ENCODE peak calls at places on chromosomes 5 and 9, in eight cellular contexts. G is vagina; Y is transverse colon; X is CD8-positive, alpha-beta T cell; S is AG10803; A is lower leg skin; B is Panc1; Z is LNCaP clone FGC. U is an unnamed sample.

GRCh38 chr9:16992138-16992537 is 121.7 kb upstream of the BNC2 start:
- DNase-seq in G (no peak), Y (no peak), X (no peak), S (no peak), A (no peak), B (no peak), Z (no peak), U (no peak)

GRCh38 chr5:72908666-72909065 is 47.2 kb upstream of the FCHO2 start:
- DNase-seq in G (no peak), Y (no peak), X (no peak), S (peak; percentile 57), A (no peak), B (no peak), Z (no peak), U (no peak)

GRCh38 chr5:45697211-45697610 is 1.0 kb upstream of the HCN1 start:
- DNase-seq in G (no peak), Y (no peak), X (no peak), S (no peak), A (no peak), B (no peak), Z (no peak), U (no peak)

GRCh38 chr5:8997542-8998070 is 548.3 kb downstream of the SEMA5A start:
- DNase-seq in G (no peak), Y (no peak), X (no peak), S (no peak), A (no peak), B (no peak), Z (no peak), U (no peak)

GRCh38 chr9:12723409-12724028 is 30.3 kb downstream of the TYRP1 start:
- DNase-seq in G (no peak), Y (no peak), X (no peak), S (peak; percentile 31), A (no peak), B (no peak), Z (no peak), U (no peak)

GRCh38 chr9:123678878-123679329 is 251.0 kb downstream of the DENND1A start:
- DNase-seq in G (no peak), Y (no peak), X (no peak), S (no peak), A (no peak), B (no peak), Z (no peak), U (no peak)

GRCh38 chr9:111992523-111992922 is 95.9 kb downstream of the UGCG start:
- DNase-seq in G (no peak), Y (no peak), X (no peak), S (peak; percentile 42), A (no peak), B (no peak), Z (no peak), U (no peak)

GRCh38 chr9:93061791-93062299 is 3.3 kb downstream of the SUSD3 start:
- DNase-seq in G (no peak), Y (peak; percentile 74), X (no peak), S (no peak), A (no peak), B (no peak), Z (no peak), U (no peak)

GRCh38 chr5:6754766-6755165 is 41.5 kb downstream of the TENT4A start:
- DNase-seq in G (no peak), Y (no peak), X (no peak), S (no peak), A (no peak), B (no peak), Z (no peak), U (no peak)

GRCh38 chr9:89038354-89039091 is 47.3 kb downstream of the S1PR3 start:
- DNase-seq in G (peak; percentile 85), Y (no peak), X (no peak), S (peak; percentile 98), A (peak; percentile 73), B (no peak), Z (no peak), U (no peak)

GRCh38 chr5:109718216-109718615 is 28.5 kb downstream of the MAN2A1 start:
- DNase-seq in G (no peak), Y (no peak), X (no peak), S (no peak), A (no peak), B (no peak), Z (no peak), U (no peak)

GRCh38 chr9:4821994-4822544 is 29.3 kb downstream of the RCL1 start:
- DNase-seq in G (no peak), Y (no peak), X (no peak), S (no peak), A (no peak), B (no peak), Z (no peak), U (no peak)

GRCh38 chr5:141814064-141814982 is 63.9 kb downstream of the PCDH1 start:
- DNase-seq in G (no peak), Y (peak; percentile 64), X (no peak), S (no peak), A (no peak), B (peak; percentile 22), Z (no peak), U (no peak)

GRCh38 chr5:129899454-129899853 is 4.8 kb upstream of the CHSY3 start:
- DNase-seq in G (no peak), Y (no peak), X (no peak), S (peak; percentile 45), A (no peak), B (no peak), Z (peak; percentile 2), U (no peak)

GRCh38 chr5:85784746-85785145 is 833.0 kb upstream of the COX7C start:
- DNase-seq in G (no peak), Y (no peak), X (no peak), S (no peak), A (no peak), B (no peak), Z (no peak), U (no peak)

GRCh38 chr5:91016954-91017690 is 366.0 kb downstream of the ARRDC3 start:
- DNase-seq in G (no peak), Y (peak; percentile 16), X (no peak), S (peak; percentile 32), A (peak; percentile 43), B (no peak), Z (no peak), U (no peak)

GRCh38 chr5:74316064-74316586 is 324.4 kb downstream of the ENC1 start:
- DNase-seq in G (no peak), Y (no peak), X (no peak), S (peak; percentile 96), A (no peak), B (peak; percentile 75), Z (peak; percentile 39), U (no peak)

GRCh38 chr9:93058357-93059096 is at the start of gene SUSD3:
- DNase-seq in G (no peak), Y (peak; percentile 76), X (no peak), S (no peak), A (peak; percentile 30), B (no peak), Z (no peak), U (peak; percentile 54)

GRCh38 chr9:95458666-95459065 is 58.1 kb downstream of the PTCH1 start:
- DNase-seq in G (no peak), Y (no peak), X (no peak), S (no peak), A (no peak), B (no peak), Z (no peak), U (no peak)

GRCh38 chr5:173753307-173754168 is 134.6 kb upstream of the CPEB4 start:
- DNase-seq in G (no peak), Y (no peak), X (no peak), S (no peak), A (no peak), B (no peak), Z (no peak), U (peak; percentile 48)

GRCh38 chr5:111914957-111915356 is 158.0 kb upstream of the NREP start:
- DNase-seq in G (no peak), Y (no peak), X (no peak), S (no peak), A (no peak), B (no peak), Z (no peak), U (no peak)

GRCh38 chr5:103035701-103036100 is 84.2 kb downstream of the GIN1 start:
- DNase-seq in G (no peak), Y (no peak), X (no peak), S (peak; percentile 21), A (no peak), B (no peak), Z (no peak), U (no peak)

GRCh38 chr5:147874910-147875367 is 3.6 kb upstream of the SCGB3A2 start:
- DNase-seq in G (no peak), Y (no peak), X (no peak), S (no peak), A (no peak), B (no peak), Z (no peak), U (peak; percentile 74)
- H3K4me3 ChIP-seq in G (no peak overlapping the region), Y (no peak overlapping the region), X (no peak overlapping the region), S (no peak overlapping the region), A (no peak overlapping the region), B (no peak overlapping the region), Z (no peak overlapping the region), U (no peak overlapping the region)

DNA sequence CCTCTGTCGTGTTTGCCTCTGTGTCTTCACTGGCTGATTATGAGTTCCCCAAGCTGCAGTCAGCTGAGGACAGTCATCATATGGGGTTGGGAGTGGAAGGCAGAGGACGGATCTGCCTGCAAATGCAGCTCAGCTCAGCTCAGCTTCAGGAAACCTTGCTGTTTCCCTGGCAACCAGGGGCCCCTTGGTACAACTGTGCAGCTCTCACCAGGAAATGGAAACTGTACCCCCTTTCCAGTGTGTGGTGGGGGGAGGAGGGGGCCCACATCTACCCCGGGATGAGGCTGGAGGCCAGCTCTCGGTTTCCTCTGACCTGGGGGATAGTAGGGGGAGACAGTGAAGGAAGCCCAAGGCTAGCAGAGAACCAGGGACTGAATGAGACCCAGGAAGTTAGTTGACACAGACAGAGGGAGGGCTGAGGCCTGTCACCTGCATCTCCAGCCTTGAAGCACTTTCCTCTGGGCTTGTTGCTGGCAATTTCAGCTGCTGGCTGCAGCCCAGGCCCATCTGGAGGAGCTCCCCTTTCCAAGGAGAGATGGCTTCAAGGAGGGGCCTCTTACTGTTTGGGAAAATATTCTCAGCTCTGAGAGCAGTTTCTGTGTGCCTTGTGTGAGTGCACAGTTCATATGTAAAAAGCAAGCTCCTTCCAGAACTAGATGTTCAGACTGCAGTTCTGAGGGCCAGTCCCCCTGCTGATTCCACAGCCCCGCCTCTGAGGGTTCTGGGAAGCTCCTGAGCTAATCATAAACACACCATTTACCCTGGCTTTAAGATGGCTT is 6.9 kb downstream of the ANXA6 start:
- DNase-seq in G (no peak), Y (peak; percentile 61), X (peak; percentile 48), S (peak; percentile 60), A (no peak), B (no peak), Z (no peak), U (no peak)
- H3K4me3 ChIP-seq in G (no peak overlapping the region), Y (peak overlapping the region; percentile 3), X (peak overlapping the region; percentile 37), S (no peak overlapping the region), A (no peak overlapping the region), B (no peak overlapping the region), Z (no peak overlapping the region), U (no peak overlapping the region)

GRCh38 chr9:91275641-91276040 is 86.1 kb downstream of the AUH start:
- DNase-seq in G (no peak), Y (no peak), X (no peak), S (no peak), A (no peak), B (no peak), Z (no peak), U (no peak)
- H3K4me3 ChIP-seq in G (no peak overlapping the region), Y (no peak overlapping the region), X (no peak overlapping the region), S (no peak overlapping the region), A (no peak overlapping the region), B (no peak overlapping the region), Z (no peak overlapping the region), U (no peak overlapping the region)

DNA sequence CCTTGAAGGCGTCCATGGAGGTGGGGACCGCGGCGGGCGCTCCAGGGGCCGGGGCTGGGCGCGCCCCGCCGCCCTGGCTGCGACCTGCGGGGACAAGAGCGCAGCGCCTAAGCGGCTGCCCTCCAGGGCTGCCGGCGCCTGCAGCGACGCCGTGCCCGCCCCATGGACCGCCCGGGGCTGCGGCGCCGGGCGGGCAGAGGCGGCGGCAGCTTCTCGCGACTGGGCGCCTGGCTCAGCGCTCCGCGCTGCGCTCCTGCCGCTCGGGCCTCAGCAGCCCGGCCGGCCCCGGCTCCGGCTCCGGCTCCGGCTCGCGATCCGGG is 202 bp downstream of the PITX1 start:
- DNase-seq in G (no peak), Y (no peak), X (no peak), S (peak; percentile 35), A (no peak), B (no peak), Z (no peak), U (no peak)
- H3K4me3 ChIP-seq in G (peak overlapping the region; percentile 57), Y (peak overlapping the region; percentile 71), X (no peak overlapping the region), S (peak overlapping the region; percentile 65), A (peak overlapping the region; percentile 28), B (peak overlapping the region; percentile 96), Z (peak overlapping the region; percentile 71), U (peak overlapping the region; percentile 10)

U was measured in iPS DF 6.9.